ENCODE peak calls at places on chromosomes 16 and 17, in nine cellular contexts. J, K, W, N, Q, F, M, P and Y are unnamed samples.
A peak's percentile ranks its signal among the peaks of the same experiment; 100 is the strongest.

GRCh38 chr17:1563786-1564613 is 1.4 kb upstream of the PITPNA start:
- DNase-seq in K (no peak), F (no peak), P (no peak), J (no peak), W (no peak), M (no peak), Q (no peak), N (no peak), Y (no peak)

GRCh38 chr17:50482110-50482509 is 3.5 kb downstream of the RSAD1 start:
- DNase-seq in F (no peak), J (no peak), M (no peak), W (no peak), P (no peak), Q (no peak), N (peak; percentile 49), K (no peak), Y (peak; percentile 68)

GRCh38 chr17:72361892-72362291 is 241.1 kb downstream of the SOX9 start:
- DNase-seq in F (no peak), J (no peak), P (peak; percentile 58), Q (no peak), M (no peak), N (no peak), W (no peak), K (peak; percentile 39), Y (peak; percentile 65)

GRCh38 chr17:1608676-1609075 is 20.0 kb downstream of the SLC43A2 start:
- DNase-seq in F (no peak), Q (no peak), M (no peak), J (no peak), K (no peak), W (no peak), N (no peak), P (peak; percentile 33), Y (no peak)

GRCh38 chr16:75250809-75251279 is 580 bp downstream of the BCAR1 start:
- DNase-seq in P (no peak), Q (no peak), K (peak; percentile 41), N (peak; percentile 88), J (peak; percentile 85), W (no peak), M (no peak), F (no peak), Y (peak; percentile 52)

GRCh38 chr17:50925296-50925891 is 59.2 kb upstream of the TOB1 start:
- DNase-seq in J (peak; percentile 74), Q (no peak), M (no peak), P (no peak), F (no peak), W (no peak), K (no peak), N (no peak), Y (no peak)

GRCh38 chr17:40996829-40997228 is 2.9 kb upstream of the KRTAP3-3 start:
- DNase-seq in M (no peak), W (no peak), N (no peak), Q (no peak), K (no peak), F (no peak), J (no peak), P (no peak), Y (no peak)

GRCh38 chr16:23595246-23595950 is 718 bp downstream of the NDUFAB1 start:
- DNase-seq in F (no peak), N (no peak), W (no peak), J (no peak), P (no peak), Q (no peak), M (no peak), K (no peak), Y (no peak)